ENCODE peak calls at places on chromosomes 2 and 18, in five cellular contexts. R, C, U, D and E are unnamed samples.

GRCh38 chr2:203534486-203535077 is 519 bp downstream of the RAPH1 start:
- DNase-seq in R (peak), C (no peak), U (peak), D (peak), E (peak)

GRCh38 chr2:217837001-217837491 is 165.7 kb downstream of the TNS1 start:
- DNase-seq in R (peak), C (peak), U (peak), D (peak), E (no peak)

GRCh38 chr2:135745545-135745944 is 3.9 kb downstream of the UBXN4 start:
- DNase-seq in R (no peak), C (no peak), U (peak), D (no peak), E (no peak)

GRCh38 chr18:79668203-79668602 is 11.4 kb upstream of the CTDP1 start:
- DNase-seq in R (no peak), C (no peak), U (no peak), D (no peak), E (no peak)

GRCh38 chr2:111173856-111174255 is 53.1 kb downstream of the BCL2L11 start:
- DNase-seq in R (no peak), C (no peak), U (no peak), D (no peak), E (no peak)

GRCh38 chr2:191366199-191366598 is 121.0 kb downstream of the MYO1B start:
- DNase-seq in R (no peak), C (no peak), U (no peak), D (no peak), E (no peak)

GRCh38 chr18:55753643-55754255 is 165.8 kb upstream of the TCF4 start:
- DNase-seq in R (no peak), C (no peak), U (peak), D (no peak), E (no peak)

GRCh38 chr18:77081387-77081773 is 51.2 kb downstream of the MBP start:
- DNase-seq in R (no peak), C (no peak), U (no peak), D (no peak), E (no peak)

GRCh38 chr2:135916232-135916631 is 40.0 kb upstream of the MCM6 start:
- DNase-seq in R (peak), C (no peak), U (peak), D (no peak), E (no peak)

GRCh38 chr2:239827511-239827865 is 197.7 kb downstream of the NDUFA10 start:
- DNase-seq in R (no peak), C (no peak), U (no peak), D (peak), E (peak)

GRCh38 chr2:16055848-16056580 is 115.7 kb downstream of the MYCN start:
- DNase-seq in R (no peak), C (no peak), U (no peak), D (no peak), E (no peak)

GRCh38 chr2:10518470-10519060 is 70.4 kb upstream of the ODC1 start:
- DNase-seq in R (no peak), C (no peak), U (no peak), D (no peak), E (no peak)

GRCh38 chr2:39583781-39584180 is 81.9 kb upstream of the TMEM178A start:
- DNase-seq in R (no peak), C (no peak), U (no peak), D (no peak), E (no peak)

GRCh38 chr2:51782874-51783765 is 751.2 kb upstream of the NRXN1 start:
- DNase-seq in R (no peak), C (no peak), U (peak), D (no peak), E (no peak)

GRCh38 chr2:119106301-119106897 is 52.2 kb downstream of the C1QL2 start:
- DNase-seq in R (no peak), C (peak), U (peak), D (no peak), E (no peak)

GRCh38 chr2:133422946-133423345 is 145.3 kb downstream of the NCKAP5 start:
- DNase-seq in R (no peak), C (no peak), U (peak), D (no peak), E (no peak)

GRCh38 chr2:24793752-24794477 is 690 bp downstream of the CENPO start:
- DNase-seq in R (peak), C (peak), U (peak), D (no peak), E (no peak)

GRCh38 chr2:38474833-38475566 is 97.9 kb upstream of the ATL2 start:
- DNase-seq in R (no peak), C (no peak), U (no peak), D (no peak), E (no peak)

GRCh38 chr2:1677833-1678165 is 66.5 kb downstream of the PXDN start:
- DNase-seq in R (no peak), C (no peak), U (no peak), D (no peak), E (peak)

GRCh38 chr2:196758474-196759377 is 40.8 kb downstream of the GTF3C3 start:
- DNase-seq in R (peak), C (no peak), U (peak), D (no peak), E (no peak)

GRCh38 chr18:55706893-55707292 is 118.9 kb upstream of the TCF4 start:
- DNase-seq in R (no peak), C (no peak), U (peak), D (no peak), E (no peak)

GRCh38 chr2:114515901-114516300 is 73.5 kb downstream of the DPP10 start:
- DNase-seq in R (no peak), C (no peak), U (no peak), D (no peak), E (no peak)

GRCh38 chr2:46066116-46066515 is 231.1 kb upstream of the EPAS1 start:
- DNase-seq in R (no peak), C (no peak), U (no peak), D (no peak), E (no peak)

GRCh38 chr2:122519366-122519765 is 763.9 kb downstream of the TSN start:
- DNase-seq in R (no peak), C (no peak), U (no peak), D (no peak), E (no peak)

GRCh38 chr2:53252115-53252514 is 515.5 kb upstream of the CHAC2 start:
- DNase-seq in R (peak), C (no peak), U (no peak), D (no peak), E (no peak)

GRCh38 chr2:215825709-215826108 is 187.6 kb downstream of the MREG start:
- DNase-seq in R (no peak), C (no peak), U (no peak), D (no peak), E (no peak)

GRCh38 chr2:241150660-241151530 is 628 bp downstream of the PPP1R7 start:
- DNase-seq in R (no peak), C (no peak), U (peak), D (no peak), E (peak)

GRCh38 chr2:231648579-231649174 is 56.0 kb downstream of the TEX44 start:
- DNase-seq in R (peak), C (peak), U (peak), D (peak), E (peak)

GRCh38 chr2:84940088-84940470 is 30.9 kb upstream of the KCMF1 start:
- DNase-seq in R (no peak), C (no peak), U (no peak), D (no peak), E (no peak)